ENCODE peak calls at places on chromosomes 12 and 14, in six cellular contexts. H is CD8-positive, alpha-beta T cell; L is anterior cingulate cortex; T is activated CD4-positive, CD25-positive, alpha-beta regulatory T cell treated with anti-CD3 and anti-CD28 coated beads, Interleukin-2, amount 50 U/mL, for 72 hours; Y is cardiac fibroblast; O is nephron progenitor cell. A is an unnamed sample.

GRCh38 chr12:49338830-49339463 is 2.0 kb upstream of the C1QL4 start:
- DNase-seq in H (no peak), L (no peak), T (no peak), Y (no peak), O (no peak), A (no peak)

GRCh38 chr12:43289412-43289811 is 262.6 kb downstream of the ADAMTS20 start:
- DNase-seq in H (no peak), L (no peak), T (no peak), Y (peak; percentile 33), O (no peak), A (no peak)

GRCh38 chr12:103676863-103677262 is 89.8 kb downstream of the STAB2 start:
- DNase-seq in H (no peak), L (no peak), T (no peak), Y (no peak), O (no peak), A (no peak)

GRCh38 chr12:125065021-125065752 is at the start of gene AACS:
- DNase-seq in H (peak; percentile 74), L (peak; percentile 61), T (peak; percentile 79), Y (peak; percentile 74), O (peak; percentile 91), A (peak; percentile 89)

GRCh38 chr14:60970146-60970545 is 10.7 kb downstream of the TRMT5 start:
- DNase-seq in H (no peak), L (no peak), T (no peak), Y (no peak), O (no peak), A (no peak)

GRCh38 chr12:49415426-49416040 is 48.3 kb downstream of the SPATS2 start:
- DNase-seq in H (no peak), L (no peak), T (no peak), Y (no peak), O (no peak), A (no peak)

GRCh38 chr12:115155665-115156645 is 472.0 kb upstream of the TBX3 start:
- DNase-seq in H (no peak), L (no peak), T (no peak), Y (peak; percentile 97), O (no peak), A (no peak)

GRCh38 chr14:64060648-64061096 is 207.9 kb downstream of the SYNE2 start:
- DNase-seq in H (no peak), L (no peak), T (no peak), Y (peak; percentile 46), O (peak; percentile 33), A (peak; percentile 33)

GRCh38 chr12:49763006-49763591 is 21.7 kb downstream of the TMBIM6 start:
- DNase-seq in H (peak; percentile 84), L (no peak), T (peak; percentile 76), Y (peak; percentile 70), O (peak; percentile 80), A (peak; percentile 84)

GRCh38 chr14:94907626-94908261 is 137.8 kb upstream of the GSC start:
- DNase-seq in H (no peak), L (no peak), T (no peak), Y (no peak), O (no peak), A (peak; percentile 58)

GRCh38 chr12:129594098-129594497 is 309.7 kb downstream of the TMEM132D start:
- DNase-seq in H (no peak), L (no peak), T (no peak), Y (no peak), O (no peak), A (no peak)

GRCh38 chr12:11795192-11795909 is 145.9 kb downstream of the ETV6 start:
- DNase-seq in H (no peak), L (no peak), T (no peak), Y (no peak), O (no peak), A (no peak)

GRCh38 chr12:65490193-65490592 is 211.7 kb downstream of the MSRB3 start:
- DNase-seq in H (no peak), L (no peak), T (no peak), Y (peak; percentile 37), O (no peak), A (no peak)

GRCh38 chr14:38735006-38735405 is 368.0 kb downstream of the SEC23A start:
- DNase-seq in H (no peak), L (no peak), T (no peak), Y (no peak), O (no peak), A (no peak)

GRCh38 chr12:65511134-65511912 is 232.8 kb downstream of the MSRB3 start:
- DNase-seq in H (no peak), L (peak; percentile 63), T (no peak), Y (no peak), O (no peak), A (no peak)

GRCh38 chr12:22255097-22255496 is 79.4 kb downstream of the ST8SIA1 start:
- DNase-seq in H (no peak), L (peak; percentile 16), T (no peak), Y (no peak), O (peak; percentile 23), A (no peak)

GRCh38 chr12:25130741-25131188 is 64.2 kb downstream of the DNAI7 start:
- DNase-seq in H (no peak), L (no peak), T (no peak), Y (peak; percentile 69), O (no peak), A (no peak)

GRCh38 chr12:5123921-5124320 is 80.2 kb downstream of the KCNA5 start:
- DNase-seq in H (no peak), L (no peak), T (no peak), Y (no peak), O (no peak), A (no peak)

GRCh38 chr12:27285395-27285794 is 41.3 kb downstream of the STK38L start:
- DNase-seq in H (no peak), L (no peak), T (no peak), Y (peak; percentile 72), O (no peak), A (no peak)

GRCh38 chr12:111488271-111488670 is 82.5 kb downstream of the SH2B3 start:
- DNase-seq in H (no peak), L (no peak), T (no peak), Y (peak; percentile 84), O (peak; percentile 27), A (no peak)

GRCh38 chr14:26870722-26871121 is 272.9 kb upstream of the NOVA1 start:
- DNase-seq in H (no peak), L (no peak), T (no peak), Y (no peak), O (no peak), A (no peak)

GRCh38 chr14:69643430-69644200 is 32.2 kb downstream of the SUSD6 start:
- DNase-seq in H (peak; percentile 55), L (no peak), T (peak; percentile 46), Y (peak; percentile 79), O (no peak), A (no peak)

GRCh38 chr12:643478-644292 is 19.6 kb downstream of the NINJ2 start:
- DNase-seq in H (peak; percentile 30), L (no peak), T (no peak), Y (no peak), O (no peak), A (no peak)

GRCh38 chr14:104903990-104904389 is 20.7 kb upstream of the PLD4 start:
- DNase-seq in H (no peak), L (no peak), T (no peak), Y (no peak), O (no peak), A (no peak)

GRCh38 chr14:36944307-36945010 is 227.9 kb downstream of the SLC25A21 start:
- DNase-seq in H (no peak), L (no peak), T (no peak), Y (peak; percentile 71), O (no peak), A (no peak)

GRCh38 chr12:4939418-4940023 is 29.8 kb downstream of the KCNA1 start:
- DNase-seq in H (no peak), L (no peak), T (no peak), Y (no peak), O (no peak), A (no peak)

GRCh38 chr14:22898302-22898894 is 15.4 kb downstream of the REM2 start:
- DNase-seq in H (no peak), L (no peak), T (no peak), Y (peak; percentile 85), O (no peak), A (no peak)

GRCh38 chr14:23514009-23514962 is 37.3 kb downstream of the ZFHX2 start:
- DNase-seq in H (no peak), L (peak; percentile 83), T (no peak), Y (no peak), O (no peak), A (no peak)

GRCh38 chr12:42575717-42576116 is 13.8 kb downstream of the PRICKLE1 start:
- DNase-seq in H (no peak), L (no peak), T (no peak), Y (no peak), O (no peak), A (no peak)

GRCh38 chr14:86779416-86779815 is 1213.6 kb downstream of the GALC start:
- DNase-seq in H (no peak), L (no peak), T (no peak), Y (peak; percentile 3), O (no peak), A (no peak)

GRCh38 chr14:71532349-71532748 is 399.9 kb upstream of the RGS6 start:
- DNase-seq in H (no peak), L (no peak), T (no peak), Y (peak; percentile 86), O (no peak), A (no peak)

GRCh38 chr12:2229661-2230539 is 177.1 kb downstream of the CACNA1C start:
- DNase-seq in H (no peak), L (no peak), T (no peak), Y (no peak), O (no peak), A (no peak)

GRCh38 chr14:31139301-31139847 is 68.2 kb downstream of the HECTD1 start:
- DNase-seq in H (no peak), L (no peak), T (no peak), Y (no peak), O (no peak), A (no peak)

GRCh38 chr14:58873228-58873953 is 235.6 kb downstream of the DACT1 start:
- DNase-seq in H (no peak), L (no peak), T (no peak), Y (no peak), O (no peak), A (no peak)